ENCODE peak calls at places on chromosomes 7 and 10, in ten cellular contexts. P is HepG2, Q is HFF-Myc, C is AG10803, Y is stomach, U is hepatocyte, K is suprapubic skin, B is left ventricle myocardium inferior, N is endodermal cell, F is NB4. A is an unnamed sample.

GRCh38 chr7:79401254-79401653 is 52.2 kb downstream of the MAGI2 start:
- DNase-seq in P (no peak), Q (no peak), C (no peak), Y (no peak), U (no peak), K (no peak), B (no peak), N (no peak), F (no peak), A (no peak)

GRCh38 chr7:129908181-129908580 is 44.6 kb downstream of the UBE2H start:
- DNase-seq in P (no peak), Q (no peak), C (peak), Y (no peak), U (no peak), K (no peak), B (no peak), N (no peak), F (no peak), A (no peak)

GRCh38 chr10:43077421-43078171 is 727 bp downstream of the RET start:
- DNase-seq in P (no peak), Q (no peak), C (no peak), Y (no peak), U (no peak), K (no peak), B (no peak), N (peak), F (peak), A (no peak)

GRCh38 chr10:91772461-91772860 is 25.8 kb upstream of the TNKS2 start:
- DNase-seq in P (no peak), Q (no peak), C (no peak), Y (no peak), U (no peak), K (no peak), B (no peak), N (no peak), F (no peak), A (no peak)

GRCh38 chr7:73909996-73910395 is 49.0 kb downstream of the TMEM270 start:
- DNase-seq in P (no peak), Q (no peak), C (no peak), Y (peak), U (no peak), K (peak), B (no peak), N (no peak), F (no peak), A (no peak)

GRCh38 chr7:80428161-80429054 is 83.5 kb downstream of the GNAT3 start:
- DNase-seq in P (peak), Q (no peak), C (peak), Y (no peak), U (peak), K (no peak), B (no peak), N (peak), F (peak), A (peak)

GRCh38 chr10:22053048-22053447 is 49.5 kb upstream of the DNAJC1 start:
- DNase-seq in P (peak), Q (no peak), C (no peak), Y (no peak), U (no peak), K (no peak), B (no peak), N (no peak), F (peak), A (no peak)

GRCh38 chr7:80014507-80014906 is 120.1 kb upstream of the GNAI1 start:
- DNase-seq in P (no peak), Q (peak), C (peak), Y (no peak), U (peak), K (no peak), B (no peak), N (no peak), F (no peak), A (peak)

GRCh38 chr10:67075381-67076001 is 149.7 kb downstream of the LRRTM3 start:
- DNase-seq in P (no peak), Q (no peak), C (no peak), Y (no peak), U (peak), K (no peak), B (no peak), N (no peak), F (no peak), A (no peak)

GRCh38 chr10:125999694-126000093 is 103.3 kb downstream of the FANK1 start:
- DNase-seq in P (no peak), Q (no peak), C (no peak), Y (no peak), U (no peak), K (no peak), B (no peak), N (no peak), F (no peak), A (no peak)

GRCh38 chr7:14639329-14639728 is 263.2 kb downstream of the DGKB start:
- DNase-seq in P (no peak), Q (no peak), C (no peak), Y (no peak), U (no peak), K (no peak), B (no peak), N (no peak), F (no peak), A (no peak)

GRCh38 chr10:103553743-103554487 is 60.4 kb downstream of the NEURL1 start:
- DNase-seq in P (no peak), Q (no peak), C (no peak), Y (no peak), U (no peak), K (no peak), B (no peak), N (peak), F (no peak), A (no peak)

GRCh38 chr10:101020427-101020826 is 10.5 kb downstream of the PDZD7 start:
- DNase-seq in P (no peak), Q (no peak), C (no peak), Y (no peak), U (no peak), K (no peak), B (no peak), N (no peak), F (no peak), A (no peak)

GRCh38 chr10:102408081-102408727 is 10.4 kb downstream of the PSD start:
- DNase-seq in P (no peak), Q (no peak), C (no peak), Y (no peak), U (no peak), K (no peak), B (no peak), N (no peak), F (no peak), A (peak)

GRCh38 chr10:23994459-23995046 is 214.4 kb upstream of the KIAA1217 start:
- DNase-seq in P (peak), Q (peak), C (peak), Y (peak), U (peak), K (peak), B (peak), N (peak), F (peak), A (peak)

GRCh38 chr7:102432476-102433318 is 678 bp upstream of the ORAI2 start:
- DNase-seq in P (no peak), Q (no peak), C (no peak), Y (no peak), U (no peak), K (no peak), B (no peak), N (peak), F (no peak), A (no peak)

GRCh38 chr10:44801383-44802327 is 109.5 kb upstream of the TMEM72 start:
- DNase-seq in P (peak), Q (peak), C (peak), Y (peak), U (peak), K (no peak), B (peak), N (no peak), F (no peak), A (peak)

GRCh38 chr7:114504586-114504985 is 90.0 kb downstream of the FOXP2 start:
- DNase-seq in P (no peak), Q (peak), C (peak), Y (no peak), U (no peak), K (no peak), B (no peak), N (no peak), F (no peak), A (no peak)

GRCh38 chr10:90872648-90873020 is 860 bp downstream of the RPP30 start:
- DNase-seq in P (no peak), Q (no peak), C (no peak), Y (no peak), U (no peak), K (no peak), B (no peak), N (no peak), F (no peak), A (no peak)

GRCh38 chr10:131832056-131832685 is 68.6 kb upstream of the PPP2R2D start:
- DNase-seq in P (no peak), Q (no peak), C (no peak), Y (no peak), U (no peak), K (peak), B (no peak), N (no peak), F (no peak), A (no peak)

GRCh38 chr7:155531686-155532085 is 14.7 kb downstream of the CNPY1 start:
- DNase-seq in P (peak), Q (no peak), C (no peak), Y (no peak), U (peak), K (peak), B (no peak), N (peak), F (no peak), A (no peak)

GRCh38 chr7:7569113-7569527 is 2.4 kb downstream of the MIOS start:
- DNase-seq in P (no peak), Q (no peak), C (no peak), Y (no peak), U (no peak), K (no peak), B (no peak), N (no peak), F (peak), A (no peak)

GRCh38 chr10:8449909-8450308 is 395.4 kb downstream of the GATA3 start:
- DNase-seq in P (no peak), Q (no peak), C (no peak), Y (no peak), U (no peak), K (no peak), B (no peak), N (no peak), F (no peak), A (no peak)

GRCh38 chr10:102658802-102659201 is 14.5 kb downstream of the TRIM8 start:
- DNase-seq in P (no peak), Q (no peak), C (no peak), Y (no peak), U (no peak), K (no peak), B (no peak), N (no peak), F (no peak), A (no peak)

GRCh38 chr7:19572566-19572965 is 136.3 kb downstream of the POLR1F start:
- DNase-seq in P (no peak), Q (no peak), C (no peak), Y (no peak), U (peak), K (no peak), B (no peak), N (no peak), F (no peak), A (peak)

GRCh38 chr7:106493041-106493731 is 167.8 kb downstream of the CCDC71L start:
- DNase-seq in P (no peak), Q (no peak), C (no peak), Y (peak), U (no peak), K (no peak), B (no peak), N (no peak), F (no peak), A (no peak)

GRCh38 chr10:74593470-74593869 is 232.9 kb upstream of the KAT6B start:
- DNase-seq in P (no peak), Q (peak), C (peak), Y (no peak), U (no peak), K (no peak), B (no peak), N (no peak), F (peak), A (peak)

GRCh38 chr7:140230862-140231778 is 54.3 kb upstream of the KDM7A start:
- DNase-seq in P (peak), Q (no peak), C (peak), Y (peak), U (peak), K (peak), B (peak), N (peak), F (no peak), A (peak)

GRCh38 chr7:92754756-92755581 is 81.4 kb downstream of the CDK6 start:
- DNase-seq in P (no peak), Q (no peak), C (peak), Y (no peak), U (no peak), K (no peak), B (peak), N (peak), F (peak), A (no peak)

GRCh38 chr10:74150151-74151056 is at the start of gene AP3M1:
- DNase-seq in P (no peak), Q (no peak), C (no peak), Y (peak), U (peak), K (peak), B (peak), N (peak), F (no peak), A (no peak)

GRCh38 chr10:73876157-73876556 is 1.8 kb upstream of the CAMK2G start:
- DNase-seq in P (no peak), Q (no peak), C (no peak), Y (no peak), U (no peak), K (no peak), B (no peak), N (peak), F (no peak), A (no peak)

GRCh38 chr10:86958109-86958830 is at the start of gene SNCG:
- DNase-seq in P (no peak), Q (no peak), C (no peak), Y (peak), U (no peak), K (no peak), B (no peak), N (peak), F (no peak), A (no peak)

GRCh38 chr7:21967500-21968099 is 21.9 kb upstream of the CDCA7L start:
- DNase-seq in P (no peak), Q (no peak), C (peak), Y (no peak), U (no peak), K (no peak), B (no peak), N (no peak), F (peak), A (no peak)

GRCh38 chr10:132861116-132861691 is 75.3 kb upstream of the NKX6-2 start:
- DNase-seq in P (no peak), Q (no peak), C (no peak), Y (no peak), U (no peak), K (peak), B (peak), N (peak), F (no peak), A (no peak)

GRCh38 chr7:29345590-29345989 is 151.0 kb downstream of the CHN2 start:
- DNase-seq in P (peak), Q (no peak), C (peak), Y (peak), U (peak), K (no peak), B (peak), N (peak), F (peak), A (peak)

DNA sequence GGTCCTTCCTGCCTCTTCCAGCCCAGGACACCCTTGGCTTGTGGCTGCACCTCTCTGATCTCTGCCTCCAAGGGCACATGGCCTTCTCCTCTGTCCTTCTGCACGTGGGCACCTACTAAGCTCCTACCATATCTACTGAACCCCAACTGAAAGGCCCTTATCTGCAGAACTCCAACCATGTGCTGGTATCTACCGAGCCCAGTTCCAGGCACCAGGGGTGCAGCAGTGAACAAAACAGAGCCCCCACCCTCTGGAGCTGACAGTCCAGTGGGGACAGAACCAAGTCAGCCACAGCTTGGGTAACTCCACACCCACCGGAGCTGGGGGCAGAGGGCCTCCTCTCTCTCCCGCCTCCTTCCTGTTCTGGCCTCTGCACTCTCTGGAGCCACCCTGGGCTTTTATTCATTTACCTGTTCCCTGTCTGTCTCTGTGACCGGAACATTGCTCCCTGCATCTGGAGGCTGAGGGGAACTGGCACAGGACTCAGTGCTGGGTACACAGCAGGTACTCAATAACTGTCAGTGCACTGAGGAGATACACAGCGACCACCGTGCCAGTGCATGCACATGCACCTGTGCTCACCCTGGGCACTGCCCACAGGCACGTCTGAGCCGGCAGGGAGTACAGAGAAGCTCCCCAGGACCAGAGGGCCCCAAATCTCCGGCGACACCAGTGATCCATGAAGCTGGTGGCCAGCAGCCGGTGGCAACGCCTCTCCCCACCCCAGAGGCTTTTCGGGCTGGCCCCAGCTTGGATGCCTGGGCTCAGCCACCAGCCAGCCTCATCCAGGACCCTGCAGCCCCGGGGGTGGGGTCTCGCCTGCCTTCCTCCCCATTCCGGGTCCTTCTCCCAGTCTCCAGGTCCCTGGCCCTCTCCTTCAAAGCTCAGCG is 2.0 kb downstream of the MICALL2 start:
- DNase-seq in P (peak), Q (no peak), C (no peak), Y (no peak), U (no peak), K (no peak), B (no peak), N (no peak), F (peak), A (no peak)
- H3K4me3 ChIP-seq in P (peak), Q (peak), C (peak), Y (peak), U (no peak), K (peak), B (peak), N (no peak), F (peak), A (peak)

GRCh38 chr7:25669300-25669781 is 441.1 kb upstream of the NPVF start:
- DNase-seq in P (no peak), Q (no peak), C (no peak), Y (no peak), U (no peak), K (no peak), B (no peak), N (no peak), F (no peak), A (no peak)

GRCh38 chr7:25675789-25676474 is 447.6 kb upstream of the NPVF start:
- DNase-seq in P (no peak), Q (no peak), C (no peak), Y (no peak), U (peak), K (no peak), B (peak), N (no peak), F (no peak), A (no peak)

GRCh38 chr7:25671087-25671486 is 442.8 kb upstream of the NPVF start:
- DNase-seq in P (no peak), Q (no peak), C (no peak), Y (no peak), U (no peak), K (no peak), B (no peak), N (no peak), F (no peak), A (no peak)

GRCh38 chr7:25669954-25670841 is 441.9 kb upstream of the NPVF start:
- DNase-seq in P (no peak), Q (no peak), C (no peak), Y (no peak), U (peak), K (no peak), B (peak), N (no peak), F (no peak), A (peak)

DNA sequence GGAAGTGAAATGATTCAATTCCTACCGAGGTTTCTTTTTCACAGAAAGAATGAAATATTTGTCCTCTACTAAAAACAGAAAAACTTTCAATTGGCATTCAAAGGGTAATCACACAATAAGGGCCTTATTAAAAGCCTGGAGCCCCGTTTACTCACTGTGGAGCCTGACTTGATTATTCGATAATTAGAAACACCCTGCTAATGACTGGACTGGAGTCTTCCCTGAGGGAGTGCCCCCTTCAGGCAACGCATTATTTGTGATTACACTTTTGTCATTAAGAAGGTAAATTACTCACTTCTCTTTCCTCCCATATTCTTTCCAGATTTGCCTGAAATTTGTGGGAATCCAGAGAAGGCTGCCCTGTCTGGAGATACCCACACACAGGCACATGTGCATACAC is 444.2 kb upstream of the NPVF start:
- DNase-seq in P (no peak), Q (no peak), C (no peak), Y (no peak), U (no peak), K (no peak), B (no peak), N (no peak), F (no peak), A (no peak)
- TF ChIP-seq CTCF in P (no peak), Q (no peak), C (no peak), Y (no peak), U (peak), K (no peak), B (no peak), N (peak), F (peak), A (no peak)

GRCh38 chr7:48090095-48090805 is 1.2 kb downstream of the UPP1 start:
- DNase-seq in P (no peak), Q (no peak), C (no peak), Y (no peak), U (peak), K (no peak), B (peak), N (peak), F (no peak), A (peak)
- H3K4me3 ChIP-seq in P (peak), Q (peak), C (peak), Y (peak), U (peak), K (peak), B (peak), N (peak), F (peak), A (peak)

GRCh38 chr10:5014936-5015335 is 11.3 kb upstream of the AKR1C2 start:
- DNase-seq in P (peak), Q (no peak), C (peak), Y (no peak), U (no peak), K (no peak), B (no peak), N (no peak), F (peak), A (no peak)
- TF ChIP-seq CTCF in P (peak), Q (no peak), C (peak), Y (peak), U (no peak), K (no peak), B (peak), N (peak), F (no peak), A (peak)

GRCh38 chr7:157279679-157279972 is 57.2 kb upstream of the DNAJB6 start:
- DNase-seq in P (no peak), Q (no peak), C (no peak), Y (no peak), U (no peak), K (no peak), B (no peak), N (no peak), F (no peak), A (no peak)

GRCh38 chr7:157282141-157282801 is 54.5 kb upstream of the DNAJB6 start:
- DNase-seq in P (no peak), Q (no peak), C (no peak), Y (no peak), U (peak), K (no peak), B (no peak), N (peak), F (no peak), A (no peak)

GRCh38 chr7:157279973-157280841 is 56.6 kb upstream of the DNAJB6 start:
- DNase-seq in P (no peak), Q (no peak), C (no peak), Y (no peak), U (no peak), K (no peak), B (no peak), N (peak), F (no peak), A (no peak)

GRCh38 chr7:157278791-157279678 is 57.8 kb upstream of the DNAJB6 start:
- DNase-seq in P (no peak), Q (no peak), C (peak), Y (peak), U (no peak), K (no peak), B (peak), N (peak), F (peak), A (peak)

GRCh38 chr7:157281221-157281998 is 55.4 kb upstream of the DNAJB6 start:
- DNase-seq in P (no peak), Q (no peak), C (no peak), Y (no peak), U (no peak), K (no peak), B (no peak), N (no peak), F (no peak), A (no peak)
- H3K4me3 ChIP-seq in P (peak), Q (no peak), C (no peak), Y (no peak), U (no peak), K (no peak), B (no peak), N (no peak), F (no peak), A (no peak)